ENCODE peak calls at places on chromosomes 13 and 19, in eight cellular contexts. One of them, this sample, is unnamed.

GRCh38 chr19:39363909-39364457 is 21.8 kb downstream of the SAMD4B start:
- DNase-seq in astrocyte: no peak
- DNase-seq in spleen: no peak
- DNase-seq in sigmoid colon: peak; percentile 86
- DNase-seq in breast epithelium: no peak
- DNase-seq in cardiac muscle cell: no peak
- DNase-seq in psoas muscle: peak; percentile 50
- DNase-seq in AG04450: no peak
- DNase-seq in this sample: peak; percentile 60

GRCh38 chr19:4575978-4576933 is 16.8 kb upstream of the SEMA6B start:
- DNase-seq in breast epithelium: peak; percentile 28
- DNase-seq in AG04450: no peak
- DNase-seq in sigmoid colon: peak; percentile 76
- DNase-seq in psoas muscle: peak; percentile 70
- DNase-seq in cardiac muscle cell: peak; percentile 54
- DNase-seq in spleen: peak; percentile 90
- DNase-seq in astrocyte: peak; percentile 17
- DNase-seq in this sample: peak; percentile 54

GRCh38 chr13:43520331-43520730 is 266.4 kb downstream of the ENOX1 start:
- DNase-seq in sigmoid colon: no peak
- DNase-seq in breast epithelium: no peak
- DNase-seq in cardiac muscle cell: no peak
- DNase-seq in spleen: no peak
- DNase-seq in AG04450: no peak
- DNase-seq in psoas muscle: no peak
- DNase-seq in astrocyte: no peak
- DNase-seq in this sample: peak; percentile 50

GRCh38 chr19:6278740-6279619 is 795 bp downstream of the MLLT1 start:
- DNase-seq in cardiac muscle cell: no peak
- DNase-seq in AG04450: no peak
- DNase-seq in breast epithelium: no peak
- DNase-seq in astrocyte: no peak
- DNase-seq in sigmoid colon: no peak
- DNase-seq in psoas muscle: no peak
- DNase-seq in spleen: no peak
- DNase-seq in this sample: no peak

GRCh38 chr19:532578-533484 is 1.3 kb downstream of the CDC34 start:
- DNase-seq in psoas muscle: peak; percentile 84
- DNase-seq in AG04450: no peak
- DNase-seq in sigmoid colon: peak; percentile 94
- DNase-seq in breast epithelium: peak; percentile 54
- DNase-seq in astrocyte: peak; percentile 39
- DNase-seq in spleen: peak; percentile 87
- DNase-seq in cardiac muscle cell: peak; percentile 65
- DNase-seq in this sample: peak; percentile 81

GRCh38 chr13:99991806-99992242 is 10.2 kb downstream of the ZIC2 start:
- DNase-seq in spleen: no peak
- DNase-seq in breast epithelium: no peak
- DNase-seq in AG04450: no peak
- DNase-seq in psoas muscle: no peak
- DNase-seq in cardiac muscle cell: no peak
- DNase-seq in astrocyte: no peak
- DNase-seq in sigmoid colon: no peak
- DNase-seq in this sample: no peak

GRCh38 chr19:55750715-55751114 is 8.2 kb upstream of the RFPL4A start:
- DNase-seq in breast epithelium: no peak
- DNase-seq in spleen: no peak
- DNase-seq in psoas muscle: no peak
- DNase-seq in astrocyte: no peak
- DNase-seq in sigmoid colon: no peak
- DNase-seq in AG04450: no peak
- DNase-seq in cardiac muscle cell: no peak
- DNase-seq in this sample: no peak

GRCh38 chr13:78601124-78601885 is 2.0 kb downstream of the POU4F1 start:
- DNase-seq in cardiac muscle cell: no peak
- DNase-seq in AG04450: no peak
- DNase-seq in sigmoid colon: no peak
- DNase-seq in psoas muscle: no peak
- DNase-seq in spleen: peak; percentile 74
- DNase-seq in astrocyte: no peak
- DNase-seq in breast epithelium: no peak
- DNase-seq in this sample: peak; percentile 34

GRCh38 chr19:44974809-44975347 is 19.7 kb downstream of the CLPTM1 start:
- DNase-seq in sigmoid colon: no peak
- DNase-seq in spleen: no peak
- DNase-seq in AG04450: no peak
- DNase-seq in cardiac muscle cell: no peak
- DNase-seq in breast epithelium: no peak
- DNase-seq in psoas muscle: no peak
- DNase-seq in astrocyte: no peak
- DNase-seq in this sample: no peak

GRCh38 chr19:56538761-56539263 is at the start of gene ZFP28:
- DNase-seq in cardiac muscle cell: no peak
- DNase-seq in astrocyte: no peak
- DNase-seq in breast epithelium: no peak
- DNase-seq in spleen: peak; percentile 94
- DNase-seq in psoas muscle: peak; percentile 85
- DNase-seq in AG04450: no peak
- DNase-seq in sigmoid colon: no peak
- DNase-seq in this sample: no peak

GRCh38 chr13:34340534-34340933 is 522.6 kb downstream of the RFC3 start:
- DNase-seq in psoas muscle: no peak
- DNase-seq in astrocyte: no peak
- DNase-seq in sigmoid colon: no peak
- DNase-seq in spleen: no peak
- DNase-seq in AG04450: no peak
- DNase-seq in breast epithelium: no peak
- DNase-seq in cardiac muscle cell: no peak
- DNase-seq in this sample: peak; percentile 29

GRCh38 chr19:13024958-13025653 is 29.8 kb downstream of the NFIX start:
- DNase-seq in spleen: no peak
- DNase-seq in psoas muscle: peak; percentile 54
- DNase-seq in astrocyte: no peak
- DNase-seq in cardiac muscle cell: no peak
- DNase-seq in breast epithelium: no peak
- DNase-seq in AG04450: no peak
- DNase-seq in sigmoid colon: peak; percentile 74
- DNase-seq in this sample: no peak

GRCh38 chr19:13027557-13027956 is 32.3 kb downstream of the NFIX start:
- DNase-seq in psoas muscle: no peak
- DNase-seq in spleen: no peak
- DNase-seq in sigmoid colon: no peak
- DNase-seq in breast epithelium: no peak
- DNase-seq in cardiac muscle cell: no peak
- DNase-seq in astrocyte: no peak
- DNase-seq in AG04450: no peak
- DNase-seq in this sample: no peak

GRCh38 chr19:13025819-13026477 is 30.7 kb downstream of the NFIX start:
- DNase-seq in psoas muscle: no peak
- DNase-seq in spleen: no peak
- DNase-seq in AG04450: no peak
- DNase-seq in sigmoid colon: no peak
- DNase-seq in cardiac muscle cell: no peak
- DNase-seq in astrocyte: no peak
- DNase-seq in breast epithelium: no peak
- DNase-seq in this sample: no peak

GRCh38 chr19:13027031-13027430 is 31.8 kb downstream of the NFIX start:
- DNase-seq in spleen: no peak
- DNase-seq in breast epithelium: no peak
- DNase-seq in sigmoid colon: no peak
- DNase-seq in AG04450: no peak
- DNase-seq in psoas muscle: no peak
- DNase-seq in astrocyte: no peak
- DNase-seq in cardiac muscle cell: no peak
- DNase-seq in this sample: no peak

DNA sequence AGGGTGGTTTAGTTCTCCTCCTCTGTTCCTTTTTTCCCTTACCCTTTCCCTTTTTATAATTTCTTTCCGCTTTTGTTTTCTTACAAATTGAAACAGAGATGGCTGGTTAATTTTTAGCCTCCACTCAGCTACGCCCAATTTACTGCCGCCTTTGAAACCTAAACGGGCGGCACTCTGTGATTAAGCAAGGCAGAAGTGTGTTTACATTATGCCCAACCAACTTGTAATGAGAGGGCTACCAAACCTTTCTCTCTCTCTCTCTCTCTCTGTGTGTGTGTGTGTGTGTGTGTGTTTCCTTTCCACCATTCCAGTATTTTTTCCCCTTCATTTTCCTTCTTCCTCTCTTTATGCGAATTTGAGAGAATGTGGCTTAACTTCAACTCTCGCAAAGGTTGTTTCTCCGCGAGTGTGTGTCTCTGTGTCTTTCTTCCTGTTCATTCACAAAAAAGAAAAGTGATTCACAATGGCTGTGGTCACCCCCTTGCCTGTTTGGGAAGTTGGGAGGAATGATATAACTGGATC is 31.3 kb downstream of the NFIX start:
- DNase-seq in cardiac muscle cell: no peak
- DNase-seq in sigmoid colon: no peak
- DNase-seq in breast epithelium: no peak
- DNase-seq in AG04450: no peak
- DNase-seq in astrocyte: peak; percentile 68
- DNase-seq in spleen: no peak
- DNase-seq in psoas muscle: no peak
- DNase-seq in this sample: peak; percentile 82
- H3K4me3 ChIP-seq in cardiac muscle cell: no peak overlapping the region
- H3K4me3 ChIP-seq in sigmoid colon: peak overlapping the region; percentile 47
- H3K4me3 ChIP-seq in breast epithelium: peak overlapping the region; percentile 75
- H3K4me3 ChIP-seq in AG04450: peak overlapping the region; percentile 65
- H3K4me3 ChIP-seq in astrocyte: peak overlapping the region; percentile 70
- H3K4me3 ChIP-seq in spleen: no peak overlapping the region
- H3K4me3 ChIP-seq in psoas muscle: peak overlapping the region; percentile 64
- H3K4me3 ChIP-seq in this sample: peak overlapping the region; percentile 67

DNA sequence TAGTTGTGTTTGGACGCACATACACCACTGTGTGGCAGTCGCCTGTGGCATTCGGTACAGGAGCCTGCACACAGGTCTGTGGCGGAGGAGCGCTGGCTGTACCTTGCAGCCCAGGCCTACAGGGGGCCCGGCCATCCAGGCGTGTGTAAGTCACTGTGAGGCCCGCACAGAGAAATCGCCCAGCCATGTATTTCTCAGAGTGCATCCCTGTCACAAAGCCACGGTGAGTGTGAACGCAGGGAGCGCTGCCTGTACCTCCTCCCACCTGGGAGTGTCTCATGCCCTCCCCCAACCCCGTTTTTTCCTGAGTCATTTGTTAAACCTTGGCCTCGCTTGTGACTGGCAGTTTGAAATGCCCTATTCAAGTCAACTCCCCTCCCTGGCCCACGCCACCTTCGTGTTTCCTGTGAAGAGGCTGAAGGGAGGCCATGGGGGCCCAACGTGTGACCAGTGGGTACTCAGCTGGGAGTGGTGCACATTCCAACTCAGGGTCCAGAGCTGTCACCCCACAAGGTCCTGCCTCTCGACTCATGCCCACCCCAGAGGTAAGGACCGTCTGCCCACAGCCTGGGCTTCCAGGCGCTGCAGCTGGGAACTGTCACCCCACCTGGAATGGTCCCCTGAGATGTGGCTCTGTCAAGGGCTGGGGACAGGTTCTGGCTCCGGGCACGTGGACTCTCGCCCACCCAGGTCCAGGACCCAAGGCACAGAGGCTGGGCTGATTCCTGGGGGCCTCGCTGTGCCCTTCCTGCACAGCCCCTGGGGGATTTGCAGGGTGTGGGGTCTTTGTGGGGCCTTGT is 11.6 kb upstream of the RASA3 start:
- DNase-seq in AG04450: no peak
- DNase-seq in psoas muscle: no peak
- DNase-seq in cardiac muscle cell: peak; percentile 49
- DNase-seq in breast epithelium: no peak
- DNase-seq in sigmoid colon: peak; percentile 48
- DNase-seq in astrocyte: no peak
- DNase-seq in spleen: peak; percentile 85
- DNase-seq in this sample: no peak
- TF ChIP-seq CTCF in AG04450: peak; percentile 35
- TF ChIP-seq CTCF in psoas muscle: no peak
- TF ChIP-seq CTCF in cardiac muscle cell: peak; percentile 13
- TF ChIP-seq CTCF in breast epithelium: no peak
- TF ChIP-seq CTCF in sigmoid colon: no peak
- TF ChIP-seq CTCF in astrocyte: peak; percentile 5
- TF ChIP-seq CTCF in spleen: no peak
- TF ChIP-seq CTCF in this sample: no peak

GRCh38 chr13:71210861-71211260 is 656.1 kb downstream of the DACH1 start:
- DNase-seq in psoas muscle: no peak
- DNase-seq in astrocyte: no peak
- DNase-seq in spleen: no peak
- DNase-seq in cardiac muscle cell: no peak
- DNase-seq in breast epithelium: no peak
- DNase-seq in sigmoid colon: no peak
- DNase-seq in AG04450: no peak
- DNase-seq in this sample: no peak

GRCh38 chr13:71213252-71213821 is 653.7 kb downstream of the DACH1 start:
- DNase-seq in AG04450: no peak
- DNase-seq in breast epithelium: no peak
- DNase-seq in sigmoid colon: no peak
- DNase-seq in psoas muscle: no peak
- DNase-seq in spleen: no peak
- DNase-seq in cardiac muscle cell: no peak
- DNase-seq in astrocyte: no peak
- DNase-seq in this sample: no peak

DNA sequence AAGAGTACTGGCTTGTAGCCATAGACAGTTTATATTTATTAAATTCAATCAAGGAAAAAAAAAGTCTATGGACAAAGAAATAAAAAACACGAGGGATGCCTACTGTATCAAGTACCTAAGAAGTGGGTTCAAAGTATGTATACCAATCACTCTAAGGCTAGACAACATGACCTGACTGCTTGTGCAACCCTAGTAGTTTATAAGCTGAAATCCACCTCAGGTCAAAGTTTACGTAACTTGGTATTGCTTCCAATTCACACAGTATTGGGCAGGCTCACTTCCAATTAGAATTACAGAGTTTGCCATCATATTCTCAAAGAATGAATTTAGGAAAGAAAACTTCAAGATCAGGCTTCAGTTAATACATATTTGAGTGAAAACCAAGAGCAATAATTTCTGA is 657.8 kb downstream of the DACH1 start:
- DNase-seq in sigmoid colon: no peak
- DNase-seq in breast epithelium: no peak
- DNase-seq in cardiac muscle cell: no peak
- DNase-seq in psoas muscle: no peak
- DNase-seq in AG04450: no peak
- DNase-seq in astrocyte: no peak
- DNase-seq in spleen: no peak
- DNase-seq in this sample: no peak
- H3K4me3 ChIP-seq in sigmoid colon: no peak overlapping the region
- H3K4me3 ChIP-seq in breast epithelium: no peak overlapping the region
- H3K4me3 ChIP-seq in cardiac muscle cell: no peak overlapping the region
- H3K4me3 ChIP-seq in psoas muscle: no peak overlapping the region
- H3K4me3 ChIP-seq in AG04450: no peak overlapping the region
- H3K4me3 ChIP-seq in astrocyte: no peak overlapping the region
- H3K4me3 ChIP-seq in spleen: no peak overlapping the region
- H3K4me3 ChIP-seq in this sample: no peak overlapping the region

DNA sequence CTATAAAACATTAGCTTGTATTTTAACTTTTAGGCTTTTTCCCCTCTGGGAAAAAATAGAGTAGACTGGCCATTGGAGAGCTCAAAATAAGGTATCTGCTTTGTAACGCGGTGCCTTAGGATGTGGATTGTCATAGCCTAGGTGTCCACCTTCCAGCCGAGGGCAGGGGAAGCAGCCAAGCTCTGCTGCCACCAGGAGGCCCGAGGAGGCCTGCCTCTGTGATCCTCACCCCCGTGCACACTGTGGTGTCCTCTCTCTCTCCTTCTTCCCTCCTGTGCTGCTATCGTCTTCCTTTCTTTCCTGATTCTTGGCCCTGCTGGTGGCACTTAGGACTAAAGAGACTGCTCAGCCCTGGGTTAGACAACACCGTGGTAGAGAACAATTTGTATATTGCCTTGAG is 11.3 kb downstream of the HNRNPM start:
- DNase-seq in cardiac muscle cell: no peak
- DNase-seq in astrocyte: no peak
- DNase-seq in spleen: no peak
- DNase-seq in sigmoid colon: peak; percentile 59
- DNase-seq in AG04450: no peak
- DNase-seq in psoas muscle: no peak
- DNase-seq in breast epithelium: no peak
- DNase-seq in this sample: no peak
- TF ChIP-seq CTCF in cardiac muscle cell: peak; percentile 23
- TF ChIP-seq CTCF in astrocyte: no peak
- TF ChIP-seq CTCF in spleen: no peak
- TF ChIP-seq CTCF in sigmoid colon: no peak
- TF ChIP-seq CTCF in AG04450: no peak
- TF ChIP-seq CTCF in psoas muscle: peak; percentile 29
- TF ChIP-seq CTCF in breast epithelium: no peak
- TF ChIP-seq CTCF in this sample: peak; percentile 42

This sample was measured in fibroblast of villous mesenchyme.